ENCODE peak calls at places on chromosomes 11 and 22, in five cellular contexts. I is neural crest cell, C is HFF-Myc, Q is mesothelial cell of epicardium, F is brain microvascular endothelial cell. Z is an unnamed sample.

GRCh38 chr11:33178443-33179154 is 17.3 kb upstream of the CSTF3 start:
- DNase-seq in I (no peak), C (no peak), Q (no peak), F (peak; percentile 24), Z (no peak)

GRCh38 chr11:91932151-91932821 is 292.3 kb upstream of the FAT3 start:
- DNase-seq in I (no peak), C (peak; percentile 65), Q (no peak), F (no peak), Z (no peak)

GRCh38 chr11:59173080-59173963 is 1.4 kb downstream of the DTX4 start:
- DNase-seq in I (peak; percentile 44), C (no peak), Q (peak; percentile 74), F (no peak), Z (no peak)

GRCh38 chr11:74141274-74141695 is 29.5 kb downstream of the C2CD3 start:
- DNase-seq in I (no peak), C (no peak), Q (no peak), F (no peak), Z (no peak)

GRCh38 chr22:28864878-28865596 is 18.3 kb upstream of the ZNRF3 start:
- DNase-seq in I (no peak), C (no peak), Q (no peak), F (no peak), Z (no peak)

GRCh38 chr11:110777765-110778164 is 65.5 kb upstream of the ARHGAP20 start:
- DNase-seq in I (no peak), C (peak; percentile 16), Q (no peak), F (peak; percentile 40), Z (no peak)

GRCh38 chr11:65150513-65151271 is 16.4 kb upstream of the SYVN1 start:
- DNase-seq in I (no peak), C (peak; percentile 78), Q (peak; percentile 67), F (peak; percentile 93), Z (no peak)

GRCh38 chr11:121437686-121438078 is 14.4 kb upstream of the SORL1 start:
- DNase-seq in I (no peak), C (no peak), Q (no peak), F (no peak), Z (no peak)

GRCh38 chr11:58788355-58789023 is 56.0 kb downstream of the GLYATL2 start:
- DNase-seq in I (peak; percentile 5), C (peak; percentile 29), Q (no peak), F (peak; percentile 27), Z (peak; percentile 12)

GRCh38 chr11:118027694-118028093 is 41.5 kb downstream of the IL10RA start:
- DNase-seq in I (no peak), C (no peak), Q (no peak), F (no peak), Z (no peak)

GRCh38 chr11:24351179-24351578 is 145.7 kb upstream of the LUZP2 start:
- DNase-seq in I (no peak), C (no peak), Q (no peak), F (no peak), Z (no peak)

GRCh38 chr11:95641506-95641905 is 148.1 kb downstream of the FAM76B start:
- DNase-seq in I (no peak), C (no peak), Q (no peak), F (no peak), Z (no peak)

GRCh38 chr11:71246559-71246958 is 5.8 kb downstream of the SHANK2 start:
- DNase-seq in I (no peak), C (no peak), Q (no peak), F (no peak), Z (no peak)

GRCh38 chr11:27698872-27699241 is 1.4 kb downstream of the BDNF start:
- DNase-seq in I (peak; percentile 87), C (peak; percentile 83), Q (peak; percentile 92), F (peak; percentile 89), Z (peak; percentile 80)

GRCh38 chr11:44876923-44877322 is 73.8 kb downstream of the TP53I11 start:
- DNase-seq in I (no peak), C (no peak), Q (no peak), F (no peak), Z (no peak)
- TF ChIP-seq CTCF in I (no peak), C (no peak), Q (no peak), F (no peak), Z (no peak)

GRCh38 chr11:9758676-9759518 is 95.0 kb downstream of the SWAP70 start:
- DNase-seq in I (peak; percentile 57), C (peak; percentile 35), Q (peak; percentile 75), F (peak; percentile 64), Z (no peak)
- TF ChIP-seq CTCF in I (no peak), C (peak; percentile 21), Q (no peak), F (peak; percentile 54), Z (peak; percentile 45)

DNA sequence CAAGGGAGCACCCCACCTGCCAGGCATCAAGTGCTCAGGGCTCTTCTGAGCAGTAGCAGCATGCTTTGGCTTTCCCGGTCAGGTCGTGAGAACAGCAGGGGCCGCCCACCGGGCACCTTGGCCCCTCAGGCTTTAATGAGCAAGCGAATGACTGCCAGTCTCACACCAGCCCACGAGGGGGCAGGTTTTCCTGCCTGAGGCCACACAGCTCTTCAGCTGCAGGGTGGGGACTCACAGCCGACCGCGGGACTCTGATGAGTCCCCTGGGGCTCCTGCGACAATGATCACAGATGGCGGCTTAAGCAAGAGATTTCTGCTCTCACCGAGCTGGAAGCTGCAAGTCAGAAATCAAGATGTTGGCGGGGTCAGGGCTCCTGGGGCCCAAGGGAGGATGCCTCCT is 14.3 kb upstream of the FGF19 start:
- DNase-seq in I (peak; percentile 60), C (no peak), Q (peak; percentile 51), F (peak; percentile 23), Z (no peak)
- TF ChIP-seq CTCF in I (peak; percentile 72), C (peak; percentile 57), Q (peak; percentile 63), F (peak; percentile 85), Z (peak; percentile 27)

DNA sequence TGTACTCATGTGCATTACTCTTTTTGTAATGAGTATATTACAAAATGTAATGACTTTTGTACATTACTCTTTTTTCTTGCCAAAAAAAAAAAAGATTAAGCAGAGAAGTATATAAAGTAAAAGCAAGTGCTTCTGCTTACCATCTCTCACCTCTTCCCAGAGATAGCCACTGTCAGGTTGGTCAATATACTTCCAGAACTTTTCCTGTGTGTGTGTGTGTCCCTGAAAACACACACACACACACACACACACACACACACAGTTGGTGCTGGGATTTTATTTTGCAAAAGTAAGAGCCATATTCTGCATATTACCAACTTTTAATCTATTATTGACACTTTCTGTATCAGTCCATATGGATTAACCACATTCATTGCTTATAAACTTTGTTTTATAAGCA is 2.5 kb downstream of the IGLL5 start:
- DNase-seq in I (no peak), C (no peak), Q (no peak), F (no peak), Z (no peak)
- TF ChIP-seq CTCF in I (no peak), C (no peak), Q (no peak), F (no peak), Z (no peak)

GRCh38 chr22:45969801-45970464 is 7.0 kb downstream of the WNT7B start:
- DNase-seq in I (no peak), C (no peak), Q (no peak), F (no peak), Z (no peak)

GRCh38 chr22:45968003-45968650 is 8.8 kb downstream of the WNT7B start:
- DNase-seq in I (no peak), C (no peak), Q (no peak), F (no peak), Z (no peak)

GRCh38 chr22:45966892-45967365 is 10.0 kb downstream of the WNT7B start:
- DNase-seq in I (peak; percentile 51), C (no peak), Q (no peak), F (no peak), Z (no peak)

GRCh38 chr22:45969414-45969799 is 7.6 kb downstream of the WNT7B start:
- DNase-seq in I (no peak), C (no peak), Q (no peak), F (no peak), Z (no peak)

DNA sequence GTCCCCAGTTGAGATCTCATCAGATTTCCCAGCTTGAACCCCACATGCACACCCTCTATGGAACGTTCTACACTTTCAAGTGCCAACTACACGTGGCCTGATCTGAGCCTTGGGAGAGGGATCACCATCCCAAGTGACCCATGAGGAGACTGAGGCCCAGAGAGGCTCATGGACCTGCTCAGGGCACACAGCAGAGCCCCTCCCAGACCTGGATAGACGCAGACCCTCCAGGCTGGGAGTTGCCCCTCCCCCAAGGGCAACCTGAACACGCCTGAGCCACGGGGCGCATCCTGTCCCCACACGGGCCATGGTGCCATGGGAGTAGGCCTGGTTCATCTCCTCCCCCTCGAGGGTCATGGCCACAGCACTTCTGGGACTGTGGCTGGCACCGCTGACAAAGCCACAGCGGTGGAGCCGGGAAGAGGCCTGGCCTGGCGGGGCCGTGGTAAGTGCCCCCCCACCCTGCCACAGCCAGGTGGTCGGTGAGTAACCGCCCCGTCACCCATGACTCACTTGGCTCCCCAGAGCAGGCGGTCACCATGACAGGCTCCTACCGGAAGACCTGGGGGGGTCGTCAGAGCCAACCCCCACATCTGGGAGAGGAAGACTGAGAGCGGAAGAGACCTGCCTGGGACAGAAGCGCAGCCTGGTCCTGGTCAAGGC is 8.1 kb downstream of the WNT7B start:
- DNase-seq in I (no peak), C (peak; percentile 69), Q (no peak), F (peak; percentile 49), Z (no peak)
- TF ChIP-seq CTCF in I (no peak), C (no peak), Q (no peak), F (no peak), Z (no peak)

GRCh38 chr22:44028091-44028490 is 4.0 kb downstream of the PARVB start:
- DNase-seq in I (no peak), C (no peak), Q (no peak), F (no peak), Z (no peak)
- TF ChIP-seq CTCF in I (no peak), C (no peak), Q (no peak), F (no peak), Z (no peak)

GRCh38 chr22:22167791-22168189 is 76.8 kb upstream of the VPREB1 start:
- DNase-seq in I (no peak), C (no peak), Q (no peak), F (no peak), Z (no peak)

GRCh38 chr22:22168190-22168940 is 76.2 kb upstream of the VPREB1 start:
- DNase-seq in I (no peak), C (no peak), Q (no peak), F (no peak), Z (peak; percentile 4)

GRCh38 chr22:22168941-22169867 is 75.4 kb upstream of the VPREB1 start:
- DNase-seq in I (no peak), C (no peak), Q (no peak), F (no peak), Z (no peak)

GRCh38 chr22:22169923-22170322 is 74.7 kb upstream of the VPREB1 start:
- DNase-seq in I (no peak), C (no peak), Q (no peak), F (no peak), Z (no peak)

GRCh38 chr22:22171357-22172218 is 73.0 kb upstream of the VPREB1 start:
- DNase-seq in I (peak; percentile 12), C (no peak), Q (no peak), F (no peak), Z (no peak)
- TF ChIP-seq CTCF in I (peak; percentile 50), C (peak; percentile 41), Q (peak; percentile 55), F (peak; percentile 61), Z (peak; percentile 10)

DNA sequence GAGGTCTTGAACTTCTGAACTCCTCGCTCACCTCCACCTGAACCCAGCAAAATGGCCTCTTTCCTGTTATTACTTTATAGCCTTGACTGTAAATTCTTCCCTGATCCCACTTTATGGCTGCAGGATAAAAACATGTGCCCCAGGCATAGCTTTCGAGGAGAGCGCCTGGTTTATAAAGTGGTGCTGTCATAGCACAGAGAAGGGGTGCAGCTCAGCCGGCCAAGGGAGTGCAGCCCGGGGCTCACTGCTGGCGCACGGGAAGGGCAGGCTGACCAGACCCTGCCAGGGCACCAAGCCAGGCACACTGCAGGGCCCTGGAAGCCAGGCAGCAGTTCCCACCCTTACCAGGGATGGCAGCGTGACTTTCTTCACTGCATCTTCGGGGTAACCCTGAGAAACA is 50.9 kb downstream of the ISX start:
- DNase-seq in I (no peak), C (no peak), Q (no peak), F (no peak), Z (no peak)
- TF ChIP-seq CTCF in I (no peak), C (no peak), Q (no peak), F (no peak), Z (no peak)

Z was measured in AG09319.